ENCODE peak calls at places on chromosomes 13 and 19, in four cellular contexts. M, Y, W and K are unnamed samples.

GRCh38 chr13:37617162-37617561 is 18.6 kb upstream of the POSTN start:
- DNase-seq in M (no peak), Y (no peak), W (no peak), K (no peak)

GRCh38 chr13:20340136-20340758 is 108.1 kb upstream of the GJB6 start:
- DNase-seq in M (no peak), Y (no peak), W (no peak), K (peak; percentile 20)

GRCh38 chr13:85223883-85224656 is 575.1 kb downstream of the SLITRK6 start:
- DNase-seq in M (no peak), Y (no peak), W (no peak), K (no peak)

GRCh38 chr19:46019270-46019669 is 3.6 kb downstream of the PGLYRP1 start:
- DNase-seq in M (no peak), Y (no peak), W (no peak), K (no peak)

GRCh38 chr13:82506805-82507404 is 1375.4 kb downstream of the SLITRK1 start:
- DNase-seq in M (no peak), Y (no peak), W (no peak), K (no peak)

GRCh38 chr19:4059493-4059880 is 7.2 kb downstream of the ZBTB7A start:
- DNase-seq in M (no peak), Y (no peak), W (no peak), K (no peak)

GRCh38 chr13:32881792-32882175 is 134.4 kb upstream of the KL start:
- DNase-seq in M (no peak), Y (no peak), W (no peak), K (no peak)

GRCh38 chr13:36297259-36297599 is 385 bp downstream of the CCDC169 start:
- DNase-seq in M (no peak), Y (no peak), W (no peak), K (no peak)

GRCh38 chr13:66037096-66037495 is 1193.0 kb downstream of the PCDH9 start:
- DNase-seq in M (no peak), Y (no peak), W (no peak), K (no peak)

GRCh38 chr13:37201081-37201480 is 95.6 kb upstream of the CSNK1A1L start:
- DNase-seq in M (no peak), Y (no peak), W (no peak), K (no peak)

GRCh38 chr19:3171894-3172679 is 6.5 kb upstream of the S1PR4 start:
- DNase-seq in M (no peak), Y (no peak), W (no peak), K (no peak)

GRCh38 chr19:688992-689391 is 6.3 kb downstream of the PRSS57 start:
- DNase-seq in M (no peak), Y (no peak), W (no peak), K (no peak)

GRCh38 chr19:32651729-32652140 is 23.2 kb downstream of the ANKRD27 start:
- DNase-seq in M (no peak), Y (no peak), W (peak; percentile 58), K (peak; percentile 52)

GRCh38 chr13:102561933-102562332 is 34.9 kb upstream of the TPP2 start:
- DNase-seq in M (no peak), Y (no peak), W (no peak), K (no peak)

GRCh38 chr19:35545855-35546381 is 492 bp downstream of the TMEM147 start:
- DNase-seq in M (peak; percentile 41), Y (peak; percentile 24), W (peak; percentile 46), K (peak; percentile 55)

GRCh38 chr19:58351558-58351878 is 1.8 kb downstream of the A1BG start:
- DNase-seq in M (no peak), Y (no peak), W (no peak), K (no peak)

GRCh38 chr19:7272856-7273578 is 21.2 kb downstream of the INSR start:
- DNase-seq in M (no peak), Y (no peak), W (no peak), K (no peak)

GRCh38 chr13:94028234-94029145 is 451.0 kb downstream of the DCT start:
- DNase-seq in M (no peak), Y (no peak), W (no peak), K (no peak)

GRCh38 chr13:25354377-25354776 is 17.4 kb upstream of the ATP8A2 start:
- DNase-seq in M (no peak), Y (no peak), W (no peak), K (no peak)

GRCh38 chr13:112603641-112604220 is 15.8 kb upstream of the TUBGCP3 start:
- DNase-seq in M (no peak), Y (no peak), W (no peak), K (no peak)

GRCh38 chr13:113245858-113246791 is 36.7 kb downstream of the CUL4A start:
- DNase-seq in M (no peak), Y (no peak), W (no peak), K (peak; percentile 59)

GRCh38 chr19:49858591-49858985 is 7.6 kb downstream of the PTOV1 start:
- DNase-seq in M (no peak), Y (no peak), W (no peak), K (peak; percentile 75)

GRCh38 chr13:33617055-33617454 is 200.9 kb upstream of the RFC3 start:
- DNase-seq in M (no peak), Y (no peak), W (no peak), K (no peak)

GRCh38 chr19:55086730-55087541 is 11.3 kb downstream of the EPS8L1 start:
- DNase-seq in M (peak; percentile 93), Y (peak; percentile 82), W (peak; percentile 98), K (peak; percentile 70)

GRCh38 chr19:14337510-14337909 is 43.7 kb upstream of the ADGRE5 start:
- DNase-seq in M (no peak), Y (no peak), W (no peak), K (no peak)

GRCh38 chr19:33193864-33194362 is at the start of gene LRP3:
- DNase-seq in M (peak; percentile 49), Y (peak; percentile 43), W (peak; percentile 54), K (peak; percentile 74)

GRCh38 chr13:29994911-29995601 is 144.6 kb upstream of the UBL3 start:
- DNase-seq in M (peak; percentile 61), Y (no peak), W (no peak), K (no peak)

GRCh38 chr19:28074773-28075172 is 1138.2 kb downstream of the UQCRFS1 start:
- DNase-seq in M (no peak), Y (no peak), W (no peak), K (no peak)

GRCh38 chr13:80341098-80341701 is at the start of gene SPRY2:
- DNase-seq in M (peak; percentile 89), Y (peak; percentile 88), W (peak; percentile 96), K (peak; percentile 88)

GRCh38 chr19:33876619-33877018 is 79.9 kb downstream of the KCTD15 start:
- DNase-seq in M (no peak), Y (no peak), W (no peak), K (no peak)

GRCh38 chr13:38308736-38309135 is 40.9 kb upstream of the UFM1 start:
- DNase-seq in M (no peak), Y (no peak), W (no peak), K (no peak)

GRCh38 chr19:44212865-44213346 is 574 bp downstream of the ZNF227 start:
- DNase-seq in M (no peak), Y (no peak), W (no peak), K (no peak)

GRCh38 chr13:113441661-113442060 is 11.6 kb downstream of the ADPRHL1 start:
- DNase-seq in M (no peak), Y (no peak), W (peak; percentile 23), K (no peak)

GRCh38 chr13:41606646-41607045 is 149.3 kb downstream of the RGCC start:
- DNase-seq in M (no peak), Y (no peak), W (no peak), K (no peak)

GRCh38 chr13:41608111-41608510 is 150.8 kb downstream of the RGCC start:
- DNase-seq in M (no peak), Y (no peak), W (no peak), K (no peak)

GRCh38 chr13:41603917-41604316 is 146.6 kb downstream of the RGCC start:
- DNase-seq in M (no peak), Y (no peak), W (peak; percentile 38), K (peak; percentile 24)

GRCh38 chr13:41608779-41609178 is 151.4 kb downstream of the RGCC start:
- DNase-seq in M (no peak), Y (no peak), W (no peak), K (no peak)

GRCh38 chr13:41605319-41606285 is 148.3 kb downstream of the RGCC start:
- DNase-seq in M (no peak), Y (no peak), W (no peak), K (no peak)
- TF ChIP-seq CTCF in M (no peak), Y (no peak), W (no peak), K (no peak)

GRCh38 chr13:98866882-98867281 is 111.0 kb downstream of the DOCK9 start:
- DNase-seq in M (no peak), Y (no peak), W (no peak), K (no peak)
- TF ChIP-seq CTCF in M (no peak), Y (peak; percentile 33), W (no peak), K (no peak)

GRCh38 chr13:45879666-45880065 is 28.1 kb upstream of the SIAH3 start:
- DNase-seq in M (peak; percentile 43), Y (no peak), W (peak; percentile 73), K (peak; percentile 66)
- TF ChIP-seq CTCF in M (no peak), Y (peak; percentile 41), W (peak; percentile 49), K (no peak)

GRCh38 chr19:48445606-48446481 is at the start of gene GRWD1:
- DNase-seq in M (peak; percentile 90), Y (peak; percentile 78), W (peak; percentile 93), K (peak; percentile 94)
- TF ChIP-seq CTCF in M (no peak), Y (no peak), W (no peak), K (peak; percentile 7)

GRCh38 chr13:47829684-47830083 is 171.4 kb downstream of the SUCLA2 start:
- DNase-seq in M (no peak), Y (no peak), W (no peak), K (no peak)

GRCh38 chr13:47835470-47836228 is 165.4 kb downstream of the SUCLA2 start:
- DNase-seq in M (no peak), Y (no peak), W (no peak), K (no peak)

GRCh38 chr13:47831265-47831664 is 169.8 kb downstream of the SUCLA2 start:
- DNase-seq in M (no peak), Y (no peak), W (no peak), K (no peak)

GRCh38 chr13:47837104-47837880 is 163.8 kb downstream of the SUCLA2 start:
- DNase-seq in M (no peak), Y (no peak), W (no peak), K (no peak)

GRCh38 chr13:47832458-47832972 is 168.6 kb downstream of the SUCLA2 start:
- DNase-seq in M (no peak), Y (no peak), W (no peak), K (no peak)
- TF ChIP-seq CTCF in M (no peak), Y (no peak), W (no peak), K (no peak)

GRCh38 chr13:110548891-110549794 is 12.4 kb downstream of the RAB20 start:
- DNase-seq in M (no peak), Y (no peak), W (no peak), K (no peak)
- TF ChIP-seq CTCF in M (no peak), Y (peak; percentile 23), W (no peak), K (no peak)